ENCODE peak calls at places on chromosomes 13 and 19, in seven cellular contexts. F is lung, R is psoas muscle, W is body of pancreas, Q is spleen, T is lower lobe of right lung, C is thoracic aorta. N is an unnamed sample. For H3K9me3, the result is how much of the 10 kb centered on the place peaks cover.

GRCh38 chr13:113539176-113539575 is 45.4 kb upstream of the TFDP1 start:
- DNase-seq in F (no peak), R (no peak), W (no peak), Q (peak), T (peak), C (no peak), N (no peak)

GRCh38 chr19:18477974-18478373 is 40.0 kb upstream of the ISYNA1 start:
- DNase-seq in F (no peak), R (no peak), W (no peak), Q (peak), T (no peak), C (no peak), N (no peak)

GRCh38 chr13:93328943-93329342 is 102.3 kb downstream of the GPC6 start:
- DNase-seq in F (no peak), R (no peak), W (no peak), Q (no peak), T (no peak), C (no peak), N (no peak)

GRCh38 chr13:111049791-111050538 is 65.1 kb upstream of the ARHGEF7 start:
- DNase-seq in F (peak), R (no peak), W (peak), Q (no peak), T (no peak), C (no peak), N (no peak)

GRCh38 chr13:105920375-105920774 is 615.1 kb downstream of the EFNB2 start:
- DNase-seq in F (no peak), R (no peak), W (no peak), Q (no peak), T (no peak), C (no peak), N (no peak)

GRCh38 chr19:3557461-3558248 is at the start of gene MFSD12:
- DNase-seq in F (peak), R (peak), W (peak), Q (peak), T (peak), C (peak), N (peak)

GRCh38 chr13:111559612-111560423 is 239.4 kb downstream of the TEX29 start:
- DNase-seq in F (no peak), R (no peak), W (no peak), Q (peak), T (no peak), C (no peak), N (no peak)

GRCh38 chr19:2488942-2489731 is 13.2 kb downstream of the GADD45B start:
- DNase-seq in F (peak), R (peak), W (peak), Q (peak), T (peak), C (no peak), N (peak)

GRCh38 chr19:43504426-43505185 is at the start of gene PHLDB3:
- DNase-seq in F (peak), R (peak), W (peak), Q (peak), T (peak), C (no peak), N (peak)

GRCh38 chr19:13262450-13262849 is 112.2 kb downstream of the IER2 start:
- DNase-seq in F (no peak), R (no peak), W (no peak), Q (no peak), T (no peak), C (no peak), N (no peak)

GRCh38 chr19:48330012-48330681 is 4.8 kb downstream of the EMP3 start:
- DNase-seq in F (peak), R (peak), W (peak), Q (peak), T (peak), C (no peak), N (peak)

GRCh38 chr13:110233682-110234280 is 73.2 kb downstream of the COL4A1 start:
- DNase-seq in F (no peak), R (peak), W (no peak), Q (no peak), T (no peak), C (no peak), N (no peak)

GRCh38 chr13:114112231-114112825 is 20.1 kb downstream of the RASA3 start:
- DNase-seq in F (no peak), R (peak), W (no peak), Q (peak), T (no peak), C (no peak), N (peak)

GRCh38 chr19:41936416-41936850 is 8.2 kb upstream of the ERFL start:
- DNase-seq in F (no peak), R (no peak), W (no peak), Q (no peak), T (no peak), C (no peak), N (no peak)

GRCh38 chr19:50020481-50020880 is 4.7 kb downstream of the VRK3 start:
- DNase-seq in F (no peak), R (no peak), W (no peak), Q (no peak), T (no peak), C (no peak), N (no peak)

GRCh38 chr19:56813531-56813930 is 27.0 kb downstream of the PEG3 start:
- DNase-seq in F (no peak), R (no peak), W (no peak), Q (no peak), T (no peak), C (no peak), N (no peak)

GRCh38 chr13:42893346-42893745 is 98.7 kb downstream of the EPSTI1 start:
- DNase-seq in F (no peak), R (no peak), W (no peak), Q (no peak), T (no peak), C (no peak), N (peak)

GRCh38 chr19:7500811-7501450 is 12.1 kb upstream of the PEX11G start:
- DNase-seq in F (no peak), R (no peak), W (peak), Q (peak), T (peak), C (no peak), N (peak)

DNA sequence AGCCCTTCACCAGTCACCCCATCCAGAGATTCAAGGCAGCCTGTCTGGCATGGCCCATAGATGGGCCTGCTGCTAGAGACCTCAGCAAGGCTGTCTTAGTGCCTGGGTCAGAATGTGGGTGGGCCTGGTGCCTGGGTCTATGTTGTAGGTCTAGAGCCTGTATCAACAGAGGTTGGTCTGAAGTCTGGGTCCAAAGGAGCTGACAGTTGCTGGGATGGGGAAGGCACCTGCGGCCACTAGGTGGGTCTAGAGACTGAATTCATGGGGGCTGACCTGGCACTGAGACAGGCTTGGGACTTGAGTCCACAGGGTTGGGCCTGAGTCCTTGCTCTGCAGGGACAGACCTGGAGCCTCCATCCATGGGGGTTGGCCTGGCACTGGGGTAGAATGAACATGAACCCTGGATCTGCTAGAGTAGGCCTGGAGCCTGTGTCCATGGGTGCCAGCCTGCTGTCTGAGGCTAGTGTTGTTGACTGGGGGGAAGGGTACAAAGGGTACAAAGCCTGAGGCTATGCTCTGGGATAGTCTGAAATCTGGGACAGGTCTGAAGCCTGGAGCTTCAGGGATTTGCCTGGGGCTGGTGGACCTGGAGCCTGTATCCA is 516.8 kb downstream of the OLFM4 start:
- DNase-seq in F (no peak), R (no peak), W (no peak), Q (no peak), T (no peak), C (no peak), N (no peak)
- H3K9me3 ChIP-seq in F (under half), R (under half), W (under half), Q (under half), T (under half), C (under half), N (under half)

GRCh38 chr19:14722127-14722526 is 32.3 kb downstream of the ZNF333 start:
- DNase-seq in F (no peak), R (no peak), W (no peak), Q (no peak), T (no peak), C (no peak), N (no peak)
- H3K9me3 ChIP-seq in F (under half), R (half or more), W (half or more), Q (half or more), T (half or more), C (half or more), N (half or more)

GRCh38 chr13:50098693-50099092 is 83.4 kb downstream of the KCNRG start:
- DNase-seq in F (no peak), R (no peak), W (no peak), Q (no peak), T (no peak), C (no peak), N (no peak)

GRCh38 chr13:50106559-50106958 is 91.3 kb downstream of the KCNRG start:
- DNase-seq in F (no peak), R (no peak), W (no peak), Q (no peak), T (no peak), C (no peak), N (no peak)

GRCh38 chr13:50104493-50104892 is 89.2 kb downstream of the KCNRG start:
- DNase-seq in F (no peak), R (no peak), W (no peak), Q (no peak), T (no peak), C (no peak), N (no peak)

GRCh38 chr13:50099473-50099872 is 84.2 kb downstream of the KCNRG start:
- DNase-seq in F (no peak), R (no peak), W (no peak), Q (no peak), T (no peak), C (no peak), N (no peak)

DNA sequence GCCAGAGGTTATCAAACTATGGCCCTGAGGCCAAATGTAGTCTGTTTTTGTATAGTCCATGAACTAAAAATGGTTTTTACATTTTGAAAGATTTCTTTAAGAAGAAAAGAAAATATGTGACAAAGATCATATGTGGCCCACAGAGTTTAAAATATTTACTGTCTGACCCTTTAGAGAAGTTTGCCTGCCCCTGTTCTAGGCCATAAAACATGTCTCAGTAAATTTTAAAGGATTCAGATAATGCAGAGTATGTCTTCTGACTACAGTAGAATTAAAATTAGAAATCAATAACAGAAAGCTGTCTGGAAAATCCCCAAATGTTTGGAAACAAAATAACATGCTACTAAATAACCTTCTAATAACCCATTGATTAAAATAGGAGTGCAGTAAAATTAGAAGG is 86.3 kb downstream of the KCNRG start:
- DNase-seq in F (no peak), R (no peak), W (no peak), Q (no peak), T (no peak), C (no peak), N (no peak)
- H3K9me3 ChIP-seq in F (under half), R (under half), W (under half), Q (under half), T (under half), C (under half), N (under half)

GRCh38 chr19:54790711-54791110 is 12.7 kb upstream of the KIR2DL4 start:
- DNase-seq in F (no peak), R (no peak), W (no peak), Q (no peak), T (no peak), C (no peak), N (no peak)

GRCh38 chr19:54792814-54793213 is 10.6 kb upstream of the KIR2DL4 start:
- DNase-seq in F (no peak), R (no peak), W (no peak), Q (no peak), T (no peak), C (no peak), N (peak)

GRCh38 chr19:54795763-54796162 is 7.6 kb upstream of the KIR2DL4 start:
- DNase-seq in F (no peak), R (no peak), W (no peak), Q (no peak), T (no peak), C (no peak), N (no peak)

DNA sequence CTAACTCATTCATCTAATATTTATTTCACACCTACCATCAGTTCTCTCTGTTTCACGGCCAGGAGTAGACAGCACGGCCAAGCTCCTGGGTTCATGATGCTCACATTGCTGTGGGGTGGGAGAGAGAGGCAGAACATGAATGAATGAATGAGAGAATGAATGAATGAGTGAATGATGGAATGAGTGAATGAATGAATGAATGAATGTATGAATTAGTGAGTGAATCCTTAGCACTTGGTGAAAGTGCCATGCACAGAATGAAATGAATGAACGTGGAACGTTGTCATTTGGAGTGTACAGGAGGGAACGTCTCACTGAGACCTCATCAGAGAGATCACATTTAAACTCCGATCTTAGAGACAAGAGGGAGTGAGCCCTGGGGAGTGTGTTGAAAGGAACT is 11.9 kb upstream of the KIR2DL4 start:
- DNase-seq in F (no peak), R (no peak), W (no peak), Q (no peak), T (no peak), C (no peak), N (no peak)
- H3K9me3 ChIP-seq in F (under half), R (under half), W (under half), Q (under half), T (under half), C (under half), N (under half)

GRCh38 chr19:52028780-52029123 is 573 bp upstream of the ZNF614 start:
- DNase-seq in F (no peak), R (no peak), W (no peak), Q (no peak), T (no peak), C (no peak), N (no peak)
- H3K9me3 ChIP-seq in F (under half), R (half or more), W (half or more), Q (half or more), T (half or more), C (under half), N (under half)

GRCh38 chr19:52034051-52034728 is 6.0 kb upstream of the ZNF614 start:
- DNase-seq in F (no peak), R (no peak), W (no peak), Q (no peak), T (no peak), C (no peak), N (no peak)
- H3K9me3 ChIP-seq in F (under half), R (half or more), W (half or more), Q (half or more), T (half or more), C (half or more), N (under half)

GRCh38 chr19:23801798-23802197 is 43.1 kb upstream of the ZNF681 start:
- DNase-seq in F (no peak), R (no peak), W (no peak), Q (no peak), T (no peak), C (no peak), N (no peak)
- H3K9me3 ChIP-seq in F (under half), R (under half), W (under half), Q (under half), T (under half), C (under half), N (under half)